ENCODE peak calls at places on chromosomes 7 and 10, in four cellular contexts. One of them, this sample, is unnamed. For H3K36me3, the result is how much of the 10 kb centered on the place peaks cover.

GRCh38 chr7:100753750-100754149 is 20.4 kb downstream of the ZAN start:
- DNase-seq in HCT116: no peak
- DNase-seq in fibroblast of lung: no peak
- DNase-seq in psoas muscle: no peak
- DNase-seq in this sample: no peak

GRCh38 chr7:2718703-2718965 is 30.6 kb downstream of the AMZ1 start:
- DNase-seq in psoas muscle: no peak
- DNase-seq in HCT116: no peak
- DNase-seq in fibroblast of lung: no peak
- DNase-seq in this sample: no peak

GRCh38 chr10:73774637-73775036 is 7.2 kb upstream of the CHCHD1 start:
- DNase-seq in psoas muscle: no peak
- DNase-seq in HCT116: no peak
- DNase-seq in fibroblast of lung: peak
- DNase-seq in this sample: no peak

GRCh38 chr7:77657427-77658331 is 38.6 kb upstream of the RSBN1L start:
- DNase-seq in HCT116: peak
- DNase-seq in fibroblast of lung: peak
- DNase-seq in psoas muscle: no peak
- DNase-seq in this sample: no peak

GRCh38 chr7:28166982-28167715 is 13.4 kb downstream of the JAZF1 start:
- DNase-seq in fibroblast of lung: peak
- DNase-seq in psoas muscle: no peak
- DNase-seq in HCT116: no peak
- DNase-seq in this sample: no peak

GRCh38 chr10:126088144-126088543 is 191.8 kb downstream of the FANK1 start:
- DNase-seq in HCT116: no peak
- DNase-seq in psoas muscle: no peak
- DNase-seq in fibroblast of lung: peak
- DNase-seq in this sample: no peak

GRCh38 chr10:74177140-74177677 is 26.2 kb downstream of the ADK start:
- DNase-seq in HCT116: no peak
- DNase-seq in psoas muscle: peak
- DNase-seq in fibroblast of lung: peak
- DNase-seq in this sample: no peak

GRCh38 chr7:30562909-30563308 is 31.8 kb upstream of the GARS1 start:
- DNase-seq in HCT116: no peak
- DNase-seq in fibroblast of lung: peak
- DNase-seq in psoas muscle: no peak
- DNase-seq in this sample: no peak

GRCh38 chr10:2980791-2981360 is 86.5 kb upstream of the PFKP start:
- DNase-seq in fibroblast of lung: peak
- DNase-seq in psoas muscle: no peak
- DNase-seq in HCT116: no peak
- DNase-seq in this sample: no peak

GRCh38 chr7:14016950-14017349 is 27.5 kb upstream of the ETV1 start:
- DNase-seq in psoas muscle: no peak
- DNase-seq in HCT116: no peak
- DNase-seq in fibroblast of lung: peak
- DNase-seq in this sample: no peak

GRCh38 chr10:131354380-131354779 is 42.9 kb upstream of the TCERG1L start:
- DNase-seq in fibroblast of lung: no peak
- DNase-seq in psoas muscle: no peak
- DNase-seq in HCT116: no peak
- DNase-seq in this sample: no peak

GRCh38 chr7:139993592-139993991 is 69.2 kb downstream of the PARP12 start:
- DNase-seq in psoas muscle: no peak
- DNase-seq in fibroblast of lung: no peak
- DNase-seq in HCT116: no peak
- DNase-seq in this sample: no peak

GRCh38 chr10:31953080-31953479 is 24.4 kb upstream of the ARHGAP12 start:
- DNase-seq in fibroblast of lung: peak
- DNase-seq in psoas muscle: no peak
- DNase-seq in HCT116: no peak
- DNase-seq in this sample: no peak

GRCh38 chr7:117808910-117809705 is 64.1 kb downstream of the CTTNBP2 start:
- DNase-seq in fibroblast of lung: peak
- DNase-seq in psoas muscle: no peak
- DNase-seq in HCT116: no peak
- DNase-seq in this sample: no peak

GRCh38 chr7:151626422-151627115 is 106.9 kb upstream of the RHEB start:
- DNase-seq in fibroblast of lung: peak
- DNase-seq in psoas muscle: peak
- DNase-seq in HCT116: no peak
- DNase-seq in this sample: no peak

GRCh38 chr10:118256209-118256608 is 85.9 kb downstream of the FAM204A start:
- DNase-seq in HCT116: no peak
- DNase-seq in psoas muscle: no peak
- DNase-seq in fibroblast of lung: no peak
- DNase-seq in this sample: no peak

GRCh38 chr10:92156874-92157273 is 134.0 kb downstream of the CPEB3 start:
- DNase-seq in psoas muscle: no peak
- DNase-seq in HCT116: no peak
- DNase-seq in fibroblast of lung: no peak
- DNase-seq in this sample: no peak

GRCh38 chr10:546971-547590 is 142.4 kb downstream of the DIP2C start:
- DNase-seq in fibroblast of lung: peak
- DNase-seq in psoas muscle: no peak
- DNase-seq in HCT116: no peak
- DNase-seq in this sample: no peak

GRCh38 chr7:132643302-132643701 is 67.0 kb upstream of the PLXNA4 start:
- DNase-seq in fibroblast of lung: no peak
- DNase-seq in HCT116: no peak
- DNase-seq in psoas muscle: no peak
- DNase-seq in this sample: no peak

GRCh38 chr10:96025566-96025965 is 17.8 kb upstream of the CCNJ start:
- DNase-seq in psoas muscle: no peak
- DNase-seq in HCT116: peak
- DNase-seq in fibroblast of lung: no peak
- DNase-seq in this sample: no peak

GRCh38 chr10:77501846-77502251 is 135.8 kb downstream of the KCNMA1 start:
- DNase-seq in fibroblast of lung: peak
- DNase-seq in psoas muscle: no peak
- DNase-seq in HCT116: no peak
- DNase-seq in this sample: no peak

GRCh38 chr7:90752051-90752450 is 155.9 kb downstream of the CDK14 start:
- DNase-seq in psoas muscle: no peak
- DNase-seq in HCT116: no peak
- DNase-seq in fibroblast of lung: peak
- DNase-seq in this sample: no peak

GRCh38 chr7:99897688-99898357 is 21.0 kb upstream of the OR2AE1 start:
- DNase-seq in HCT116: no peak
- DNase-seq in fibroblast of lung: no peak
- DNase-seq in psoas muscle: no peak
- DNase-seq in this sample: no peak

GRCh38 chr7:99409814-99410213 is 1.0 kb downstream of the BUD31 start:
- DNase-seq in psoas muscle: no peak
- DNase-seq in HCT116: no peak
- DNase-seq in fibroblast of lung: no peak
- DNase-seq in this sample: no peak

GRCh38 chr7:100794741-100795140 is 32.6 kb downstream of the EPHB4 start:
- DNase-seq in psoas muscle: no peak
- DNase-seq in fibroblast of lung: no peak
- DNase-seq in HCT116: no peak
- DNase-seq in this sample: no peak

GRCh38 chr7:56174346-56175085 is 58.3 kb upstream of the NUPR2 start:
- DNase-seq in fibroblast of lung: no peak
- DNase-seq in HCT116: no peak
- DNase-seq in psoas muscle: no peak
- DNase-seq in this sample: no peak

GRCh38 chr10:132554991-132555647 is 17.5 kb downstream of the INPP5A start:
- DNase-seq in psoas muscle: no peak
- DNase-seq in HCT116: no peak
- DNase-seq in fibroblast of lung: no peak
- DNase-seq in this sample: peak

GRCh38 chr7:117116221-117116620 is 162.9 kb downstream of the ST7 start:
- DNase-seq in HCT116: no peak
- DNase-seq in psoas muscle: no peak
- DNase-seq in fibroblast of lung: no peak
- DNase-seq in this sample: no peak

GRCh38 chr7:93249749-93250148 is 17.6 kb downstream of the VPS50 start:
- DNase-seq in psoas muscle: no peak
- DNase-seq in fibroblast of lung: peak
- DNase-seq in HCT116: no peak
- DNase-seq in this sample: no peak

GRCh38 chr7:83807770-83808169 is 158.8 kb upstream of the SEMA3E start:
- DNase-seq in psoas muscle: no peak
- DNase-seq in fibroblast of lung: peak
- DNase-seq in HCT116: no peak
- DNase-seq in this sample: no peak

GRCh38 chr10:30353851-30354250 is 4.8 kb upstream of the MTPAP start:
- DNase-seq in fibroblast of lung: peak
- DNase-seq in psoas muscle: no peak
- DNase-seq in HCT116: no peak
- DNase-seq in this sample: no peak

GRCh38 chr7:44194069-44194468 is 4.8 kb upstream of the GCK start:
- DNase-seq in HCT116: no peak
- DNase-seq in psoas muscle: no peak
- DNase-seq in fibroblast of lung: no peak
- DNase-seq in this sample: no peak

GRCh38 chr10:79295593-79295992 is 51.7 kb upstream of the PPIF start:
- DNase-seq in fibroblast of lung: no peak
- DNase-seq in psoas muscle: no peak
- DNase-seq in HCT116: no peak
- DNase-seq in this sample: no peak

GRCh38 chr10:1538531-1539061 is 198.7 kb downstream of the ADARB2 start:
- DNase-seq in fibroblast of lung: no peak
- DNase-seq in HCT116: no peak
- DNase-seq in psoas muscle: no peak
- DNase-seq in this sample: no peak

GRCh38 chr7:2032030-2032875 is 200.5 kb downstream of the MAD1L1 start:
- DNase-seq in psoas muscle: peak
- DNase-seq in fibroblast of lung: peak
- DNase-seq in HCT116: no peak
- DNase-seq in this sample: peak

GRCh38 chr10:19987931-19988330 is 171.7 kb downstream of the PLXDC2 start:
- DNase-seq in fibroblast of lung: no peak
- DNase-seq in psoas muscle: no peak
- DNase-seq in HCT116: no peak
- DNase-seq in this sample: no peak

DNA sequence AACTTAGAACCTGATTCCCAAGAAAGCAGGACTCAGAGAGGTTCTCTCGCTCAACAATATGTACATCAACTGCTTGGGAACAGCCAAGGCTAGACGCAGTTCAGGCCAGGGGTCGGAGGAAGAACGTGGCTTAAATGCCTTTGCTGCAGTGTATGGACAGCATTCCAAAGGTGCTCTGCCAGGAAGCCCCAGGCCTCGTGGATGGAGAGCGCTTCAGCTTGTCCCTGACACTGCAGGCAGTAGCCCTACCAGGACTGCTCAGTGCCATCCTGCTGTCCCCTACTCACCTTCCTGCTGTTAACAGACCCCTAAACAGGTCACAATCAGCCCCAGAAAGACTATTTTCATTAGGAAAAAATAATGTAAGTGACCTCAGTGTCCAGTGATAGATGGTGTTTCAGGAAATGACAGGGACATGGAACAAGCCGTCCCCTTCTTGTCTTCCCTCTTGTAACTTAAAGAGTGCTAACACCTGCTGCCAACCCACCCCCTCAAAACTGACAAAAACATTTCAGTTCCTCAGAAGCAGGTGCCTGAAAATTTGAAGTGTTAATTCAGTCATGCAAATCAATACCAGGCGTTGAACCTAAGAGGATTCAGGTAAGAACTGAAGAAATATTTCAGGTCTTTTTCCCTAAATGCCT is 16.5 kb downstream of the CREB3L2 start:
- DNase-seq in HCT116: no peak
- DNase-seq in psoas muscle: no peak
- DNase-seq in fibroblast of lung: no peak
- DNase-seq in this sample: no peak
- H3K4me3 ChIP-seq in HCT116: no peak
- H3K4me3 ChIP-seq in psoas muscle: no peak
- H3K4me3 ChIP-seq in fibroblast of lung: no peak
- H3K4me3 ChIP-seq in this sample: no peak

GRCh38 chr10:70097459-70097858 is 35.2 kb downstream of the AIFM2 start:
- DNase-seq in HCT116: no peak
- DNase-seq in fibroblast of lung: no peak
- DNase-seq in psoas muscle: no peak
- DNase-seq in this sample: no peak
- H3K36me3 ChIP-seq in HCT116: under half
- H3K36me3 ChIP-seq in fibroblast of lung: under half
- H3K36me3 ChIP-seq in psoas muscle: half or more
- H3K36me3 ChIP-seq in this sample: half or more

GRCh38 chr7:33881316-33881715 is 24.0 kb upstream of the BMPER start:
- DNase-seq in psoas muscle: no peak
- DNase-seq in HCT116: no peak
- DNase-seq in fibroblast of lung: peak
- DNase-seq in this sample: no peak

GRCh38 chr7:33882040-33882800 is 23.1 kb upstream of the BMPER start:
- DNase-seq in HCT116: no peak
- DNase-seq in fibroblast of lung: peak
- DNase-seq in psoas muscle: peak
- DNase-seq in this sample: peak

GRCh38 chr7:33885290-33886005 is 19.9 kb upstream of the BMPER start:
- DNase-seq in psoas muscle: no peak
- DNase-seq in HCT116: no peak
- DNase-seq in fibroblast of lung: no peak
- DNase-seq in this sample: no peak

GRCh38 chr7:33882950-33883349 is 22.4 kb upstream of the BMPER start:
- DNase-seq in HCT116: no peak
- DNase-seq in psoas muscle: no peak
- DNase-seq in fibroblast of lung: no peak
- DNase-seq in this sample: no peak

GRCh38 chr7:33883566-33883965 is 21.8 kb upstream of the BMPER start:
- DNase-seq in psoas muscle: no peak
- DNase-seq in fibroblast of lung: no peak
- DNase-seq in HCT116: no peak
- DNase-seq in this sample: no peak
- H3K4me3 ChIP-seq in psoas muscle: no peak
- H3K4me3 ChIP-seq in fibroblast of lung: no peak
- H3K4me3 ChIP-seq in HCT116: no peak
- H3K4me3 ChIP-seq in this sample: no peak

GRCh38 chr10:114540191-114540590 is 117.9 kb downstream of the ABLIM1 start:
- DNase-seq in fibroblast of lung: no peak
- DNase-seq in psoas muscle: no peak
- DNase-seq in HCT116: no peak
- DNase-seq in this sample: no peak
- H3K36me3 ChIP-seq in fibroblast of lung: under half
- H3K36me3 ChIP-seq in psoas muscle: under half
- H3K36me3 ChIP-seq in HCT116: under half
- H3K36me3 ChIP-seq in this sample: under half

GRCh38 chr10:71631007-71631859 is 88.3 kb downstream of the C10orf105 start:
- DNase-seq in fibroblast of lung: no peak
- DNase-seq in psoas muscle: no peak
- DNase-seq in HCT116: no peak
- DNase-seq in this sample: no peak
- H3K4me3 ChIP-seq in fibroblast of lung: no peak
- H3K4me3 ChIP-seq in psoas muscle: no peak
- H3K4me3 ChIP-seq in HCT116: no peak
- H3K4me3 ChIP-seq in this sample: no peak

GRCh38 chr10:14918964-14919363 is 34.9 kb downstream of the DCLRE1C start:
- DNase-seq in HCT116: no peak
- DNase-seq in psoas muscle: no peak
- DNase-seq in fibroblast of lung: peak
- DNase-seq in this sample: no peak
- H3K36me3 ChIP-seq in HCT116: under half
- H3K36me3 ChIP-seq in psoas muscle: half or more
- H3K36me3 ChIP-seq in fibroblast of lung: under half
- H3K36me3 ChIP-seq in this sample: half or more